ENCODE peak calls at places on chromosomes 4 and X, in six cellular contexts. One of them, this sample, is unnamed.

GRCh38 chr4:142112451-142112850 is 476.1 kb downstream of the IL15 start:
- DNase-seq in WERI-Rb-1: no peak
- DNase-seq in Caki2: no peak
- DNase-seq in CD4-positive, alpha-beta T cell: no peak
- DNase-seq in foreskin fibroblast: no peak
- DNase-seq in breast epithelium: no peak
- DNase-seq in this sample: no peak

GRCh38 chrX:131634900-131635299 is 91.0 kb downstream of the OR13H1 start:
- DNase-seq in WERI-Rb-1: no peak
- DNase-seq in Caki2: no peak
- DNase-seq in CD4-positive, alpha-beta T cell: no peak
- DNase-seq in foreskin fibroblast: no peak
- DNase-seq in breast epithelium: no peak
- DNase-seq in this sample: no peak

GRCh38 chrX:17475820-17476219 is 100.8 kb downstream of the NHS start:
- DNase-seq in WERI-Rb-1: no peak
- DNase-seq in Caki2: no peak
- DNase-seq in CD4-positive, alpha-beta T cell: no peak
- DNase-seq in foreskin fibroblast: peak
- DNase-seq in breast epithelium: no peak
- DNase-seq in this sample: no peak

GRCh38 chr4:8772499-8773123 is 99.0 kb downstream of the HMX1 start:
- DNase-seq in WERI-Rb-1: no peak
- DNase-seq in Caki2: no peak
- DNase-seq in CD4-positive, alpha-beta T cell: no peak
- DNase-seq in foreskin fibroblast: no peak
- DNase-seq in breast epithelium: no peak
- DNase-seq in this sample: no peak

GRCh38 chrX:41335590-41336331 is 1.8 kb downstream of the DDX3X start:
- DNase-seq in WERI-Rb-1: no peak
- DNase-seq in Caki2: no peak
- DNase-seq in CD4-positive, alpha-beta T cell: no peak
- DNase-seq in foreskin fibroblast: peak
- DNase-seq in breast epithelium: no peak
- DNase-seq in this sample: no peak

GRCh38 chrX:84047339-84047738 is 140.7 kb downstream of the RPS6KA6 start:
- DNase-seq in WERI-Rb-1: no peak
- DNase-seq in Caki2: no peak
- DNase-seq in CD4-positive, alpha-beta T cell: no peak
- DNase-seq in foreskin fibroblast: no peak
- DNase-seq in breast epithelium: no peak
- DNase-seq in this sample: no peak

GRCh38 chr4:74013269-74013668 is 14.8 kb upstream of the CXCL5 start:
- DNase-seq in WERI-Rb-1: no peak
- DNase-seq in Caki2: no peak
- DNase-seq in CD4-positive, alpha-beta T cell: no peak
- DNase-seq in foreskin fibroblast: no peak
- DNase-seq in breast epithelium: no peak
- DNase-seq in this sample: no peak

GRCh38 chr4:86233090-86233489 is 126.8 kb downstream of the MAPK10 start:
- DNase-seq in WERI-Rb-1: no peak
- DNase-seq in Caki2: no peak
- DNase-seq in CD4-positive, alpha-beta T cell: no peak
- DNase-seq in foreskin fibroblast: no peak
- DNase-seq in breast epithelium: no peak
- DNase-seq in this sample: no peak

GRCh38 chrX:19121898-19122640 is at the start of gene ADGRG2:
- DNase-seq in WERI-Rb-1: peak
- DNase-seq in Caki2: peak
- DNase-seq in CD4-positive, alpha-beta T cell: no peak
- DNase-seq in foreskin fibroblast: peak
- DNase-seq in breast epithelium: no peak
- DNase-seq in this sample: no peak

GRCh38 chr4:7170012-7170411 is 22.3 kb upstream of the SORCS2 start:
- DNase-seq in WERI-Rb-1: no peak
- DNase-seq in Caki2: no peak
- DNase-seq in CD4-positive, alpha-beta T cell: no peak
- DNase-seq in foreskin fibroblast: no peak
- DNase-seq in breast epithelium: no peak
- DNase-seq in this sample: no peak

This sample was measured in T-helper 9 cell.